ENCODE peak calls at places on chromosomes 11 and 22, in six cellular contexts. One of them, this sample, is unnamed.

GRCh38 chr11:122100222-122101080 is 15.6 kb downstream of the BLID start:
- DNase-seq in activated T-cell treated with anti-CD3 and anti-CD28 coated beads, Interleukin-2, amount 50 U/mL, for 1 hour: no peak
- DNase-seq in foreskin melanocyte: no peak
- DNase-seq in COR-L47: no peak
- DNase-seq in activated CD4-positive, alpha-beta T cell treated with anti-CD3 and anti-CD28 coated beads for 4 hours: no peak
- DNase-seq in A549: no peak
- DNase-seq in this sample: peak

GRCh38 chr22:27226666-27227065 is 569.3 kb downstream of the MIAT start:
- DNase-seq in activated T-cell treated with anti-CD3 and anti-CD28 coated beads, Interleukin-2, amount 50 U/mL, for 1 hour: no peak
- DNase-seq in foreskin melanocyte: no peak
- DNase-seq in COR-L47: no peak
- DNase-seq in activated CD4-positive, alpha-beta T cell treated with anti-CD3 and anti-CD28 coated beads for 4 hours: no peak
- DNase-seq in A549: no peak
- DNase-seq in this sample: no peak

GRCh38 chr22:46394622-46395021 is 59.1 kb downstream of the TRMU start:
- DNase-seq in activated T-cell treated with anti-CD3 and anti-CD28 coated beads, Interleukin-2, amount 50 U/mL, for 1 hour: no peak
- DNase-seq in foreskin melanocyte: no peak
- DNase-seq in COR-L47: no peak
- DNase-seq in activated CD4-positive, alpha-beta T cell treated with anti-CD3 and anti-CD28 coated beads for 4 hours: no peak
- DNase-seq in A549: no peak
- DNase-seq in this sample: no peak

GRCh38 chr11:20110908-20111669 is 49.2 kb downstream of the DBX1 start:
- DNase-seq in activated T-cell treated with anti-CD3 and anti-CD28 coated beads, Interleukin-2, amount 50 U/mL, for 1 hour: peak
- DNase-seq in foreskin melanocyte: no peak
- DNase-seq in COR-L47: peak
- DNase-seq in activated CD4-positive, alpha-beta T cell treated with anti-CD3 and anti-CD28 coated beads for 4 hours: peak
- DNase-seq in A549: peak
- DNase-seq in this sample: peak

GRCh38 chr11:15670520-15671070 is 555.9 kb downstream of the INSC start:
- DNase-seq in activated T-cell treated with anti-CD3 and anti-CD28 coated beads, Interleukin-2, amount 50 U/mL, for 1 hour: no peak
- DNase-seq in foreskin melanocyte: no peak
- DNase-seq in COR-L47: no peak
- DNase-seq in activated CD4-positive, alpha-beta T cell treated with anti-CD3 and anti-CD28 coated beads for 4 hours: no peak
- DNase-seq in A549: no peak
- DNase-seq in this sample: no peak

GRCh38 chr11:13963169-13963948 is 836 bp downstream of the SPON1 start:
- DNase-seq in activated T-cell treated with anti-CD3 and anti-CD28 coated beads, Interleukin-2, amount 50 U/mL, for 1 hour: peak
- DNase-seq in foreskin melanocyte: no peak
- DNase-seq in COR-L47: peak
- DNase-seq in activated CD4-positive, alpha-beta T cell treated with anti-CD3 and anti-CD28 coated beads for 4 hours: peak
- DNase-seq in A549: no peak
- DNase-seq in this sample: peak

GRCh38 chr22:43861529-43861928 is 784 bp downstream of the SULT4A1 start:
- DNase-seq in activated T-cell treated with anti-CD3 and anti-CD28 coated beads, Interleukin-2, amount 50 U/mL, for 1 hour: no peak
- DNase-seq in foreskin melanocyte: no peak
- DNase-seq in COR-L47: no peak
- DNase-seq in activated CD4-positive, alpha-beta T cell treated with anti-CD3 and anti-CD28 coated beads for 4 hours: no peak
- DNase-seq in A549: no peak
- DNase-seq in this sample: peak

GRCh38 chr22:45212992-45213751 is 27.5 kb downstream of the KIAA0930 start:
- DNase-seq in activated T-cell treated with anti-CD3 and anti-CD28 coated beads, Interleukin-2, amount 50 U/mL, for 1 hour: no peak
- DNase-seq in foreskin melanocyte: no peak
- DNase-seq in COR-L47: no peak
- DNase-seq in activated CD4-positive, alpha-beta T cell treated with anti-CD3 and anti-CD28 coated beads for 4 hours: no peak
- DNase-seq in A549: no peak
- DNase-seq in this sample: no peak

GRCh38 chr22:20131593-20131855 is at the start of gene ZDHHC8:
- DNase-seq in activated T-cell treated with anti-CD3 and anti-CD28 coated beads, Interleukin-2, amount 50 U/mL, for 1 hour: peak
- DNase-seq in foreskin melanocyte: no peak
- DNase-seq in COR-L47: no peak
- DNase-seq in activated CD4-positive, alpha-beta T cell treated with anti-CD3 and anti-CD28 coated beads for 4 hours: peak
- DNase-seq in A549: no peak
- DNase-seq in this sample: no peak

GRCh38 chr11:71425409-71425808 is 22.8 kb downstream of the DHCR7 start:
- DNase-seq in activated T-cell treated with anti-CD3 and anti-CD28 coated beads, Interleukin-2, amount 50 U/mL, for 1 hour: no peak
- DNase-seq in foreskin melanocyte: no peak
- DNase-seq in COR-L47: no peak
- DNase-seq in activated CD4-positive, alpha-beta T cell treated with anti-CD3 and anti-CD28 coated beads for 4 hours: no peak
- DNase-seq in A549: no peak
- DNase-seq in this sample: no peak

GRCh38 chr11:62694455-62695167 is 5.3 kb upstream of the LRRN4CL start:
- DNase-seq in activated T-cell treated with anti-CD3 and anti-CD28 coated beads, Interleukin-2, amount 50 U/mL, for 1 hour: peak
- DNase-seq in foreskin melanocyte: peak
- DNase-seq in COR-L47: peak
- DNase-seq in activated CD4-positive, alpha-beta T cell treated with anti-CD3 and anti-CD28 coated beads for 4 hours: peak
- DNase-seq in A549: peak
- DNase-seq in this sample: peak

GRCh38 chr22:37801946-37802309 is 5.8 kb upstream of the GCAT start:
- DNase-seq in activated T-cell treated with anti-CD3 and anti-CD28 coated beads, Interleukin-2, amount 50 U/mL, for 1 hour: no peak
- DNase-seq in foreskin melanocyte: no peak
- DNase-seq in COR-L47: no peak
- DNase-seq in activated CD4-positive, alpha-beta T cell treated with anti-CD3 and anti-CD28 coated beads for 4 hours: no peak
- DNase-seq in A549: no peak
- DNase-seq in this sample: no peak

GRCh38 chr11:77035580-77035979 is 1.4 kb downstream of the B3GNT6 start:
- DNase-seq in activated T-cell treated with anti-CD3 and anti-CD28 coated beads, Interleukin-2, amount 50 U/mL, for 1 hour: no peak
- DNase-seq in foreskin melanocyte: no peak
- DNase-seq in COR-L47: no peak
- DNase-seq in activated CD4-positive, alpha-beta T cell treated with anti-CD3 and anti-CD28 coated beads for 4 hours: no peak
- DNase-seq in A549: no peak
- DNase-seq in this sample: no peak

GRCh38 chr22:38864361-38865191 is 7.4 kb downstream of the CBX6 start:
- DNase-seq in activated T-cell treated with anti-CD3 and anti-CD28 coated beads, Interleukin-2, amount 50 U/mL, for 1 hour: no peak
- DNase-seq in foreskin melanocyte: no peak
- DNase-seq in COR-L47: no peak
- DNase-seq in activated CD4-positive, alpha-beta T cell treated with anti-CD3 and anti-CD28 coated beads for 4 hours: no peak
- DNase-seq in A549: no peak
- DNase-seq in this sample: no peak

GRCh38 chr11:131584694-131585592 is 214.5 kb downstream of the NTM start:
- DNase-seq in activated T-cell treated with anti-CD3 and anti-CD28 coated beads, Interleukin-2, amount 50 U/mL, for 1 hour: no peak
- DNase-seq in foreskin melanocyte: no peak
- DNase-seq in COR-L47: no peak
- DNase-seq in activated CD4-positive, alpha-beta T cell treated with anti-CD3 and anti-CD28 coated beads for 4 hours: no peak
- DNase-seq in A549: no peak
- DNase-seq in this sample: peak

GRCh38 chr11:124069429-124070401 is 28.6 kb upstream of the OR10G7 start:
- DNase-seq in activated T-cell treated with anti-CD3 and anti-CD28 coated beads, Interleukin-2, amount 50 U/mL, for 1 hour: peak
- DNase-seq in foreskin melanocyte: peak
- DNase-seq in COR-L47: peak
- DNase-seq in activated CD4-positive, alpha-beta T cell treated with anti-CD3 and anti-CD28 coated beads for 4 hours: peak
- DNase-seq in A549: no peak
- DNase-seq in this sample: peak

GRCh38 chr11:2138075-2138435 is 1.1 kb downstream of the IGF2 start:
- DNase-seq in activated T-cell treated with anti-CD3 and anti-CD28 coated beads, Interleukin-2, amount 50 U/mL, for 1 hour: no peak
- DNase-seq in foreskin melanocyte: no peak
- DNase-seq in COR-L47: no peak
- DNase-seq in activated CD4-positive, alpha-beta T cell treated with anti-CD3 and anti-CD28 coated beads for 4 hours: no peak
- DNase-seq in A549: no peak
- DNase-seq in this sample: peak

GRCh38 chr22:50191041-50191740 is 5.5 kb downstream of the TRABD start:
- DNase-seq in activated T-cell treated with anti-CD3 and anti-CD28 coated beads, Interleukin-2, amount 50 U/mL, for 1 hour: peak
- DNase-seq in foreskin melanocyte: no peak
- DNase-seq in COR-L47: no peak
- DNase-seq in activated CD4-positive, alpha-beta T cell treated with anti-CD3 and anti-CD28 coated beads for 4 hours: peak
- DNase-seq in A549: no peak
- DNase-seq in this sample: no peak

GRCh38 chr11:118531597-118532084 is 649 bp downstream of the TMEM25 start:
- DNase-seq in activated T-cell treated with anti-CD3 and anti-CD28 coated beads, Interleukin-2, amount 50 U/mL, for 1 hour: no peak
- DNase-seq in foreskin melanocyte: no peak
- DNase-seq in COR-L47: peak
- DNase-seq in activated CD4-positive, alpha-beta T cell treated with anti-CD3 and anti-CD28 coated beads for 4 hours: no peak
- DNase-seq in A549: no peak
- DNase-seq in this sample: no peak

GRCh38 chr11:2207773-2208621 is 36.4 kb upstream of the TH start:
- DNase-seq in activated T-cell treated with anti-CD3 and anti-CD28 coated beads, Interleukin-2, amount 50 U/mL, for 1 hour: peak
- DNase-seq in foreskin melanocyte: no peak
- DNase-seq in COR-L47: no peak
- DNase-seq in activated CD4-positive, alpha-beta T cell treated with anti-CD3 and anti-CD28 coated beads for 4 hours: no peak
- DNase-seq in A549: no peak
- DNase-seq in this sample: no peak

GRCh38 chr11:114619659-114620173 is 24.1 kb upstream of the NXPE4 start:
- DNase-seq in activated T-cell treated with anti-CD3 and anti-CD28 coated beads, Interleukin-2, amount 50 U/mL, for 1 hour: no peak
- DNase-seq in foreskin melanocyte: no peak
- DNase-seq in COR-L47: no peak
- DNase-seq in activated CD4-positive, alpha-beta T cell treated with anti-CD3 and anti-CD28 coated beads for 4 hours: no peak
- DNase-seq in A549: no peak
- DNase-seq in this sample: no peak

GRCh38 chr11:74819400-74819799 is 70.8 kb downstream of the RNF169 start:
- DNase-seq in activated T-cell treated with anti-CD3 and anti-CD28 coated beads, Interleukin-2, amount 50 U/mL, for 1 hour: no peak
- DNase-seq in foreskin melanocyte: peak
- DNase-seq in COR-L47: no peak
- DNase-seq in activated CD4-positive, alpha-beta T cell treated with anti-CD3 and anti-CD28 coated beads for 4 hours: no peak
- DNase-seq in A549: no peak
- DNase-seq in this sample: no peak

GRCh38 chr11:48107188-48107704 is 109.4 kb upstream of the OR4B1 start:
- DNase-seq in activated T-cell treated with anti-CD3 and anti-CD28 coated beads, Interleukin-2, amount 50 U/mL, for 1 hour: no peak
- DNase-seq in foreskin melanocyte: no peak
- DNase-seq in COR-L47: no peak
- DNase-seq in activated CD4-positive, alpha-beta T cell treated with anti-CD3 and anti-CD28 coated beads for 4 hours: peak
- DNase-seq in A549: no peak
- DNase-seq in this sample: no peak

GRCh38 chr11:2933376-2934056 is 4.3 kb upstream of the PHLDA2 start:
- DNase-seq in activated T-cell treated with anti-CD3 and anti-CD28 coated beads, Interleukin-2, amount 50 U/mL, for 1 hour: no peak
- DNase-seq in foreskin melanocyte: peak
- DNase-seq in COR-L47: no peak
- DNase-seq in activated CD4-positive, alpha-beta T cell treated with anti-CD3 and anti-CD28 coated beads for 4 hours: no peak
- DNase-seq in A549: peak
- DNase-seq in this sample: peak

GRCh38 chr11:79150966-79151365 is 289.9 kb downstream of the TENM4 start:
- DNase-seq in activated T-cell treated with anti-CD3 and anti-CD28 coated beads, Interleukin-2, amount 50 U/mL, for 1 hour: no peak
- DNase-seq in foreskin melanocyte: peak
- DNase-seq in COR-L47: no peak
- DNase-seq in activated CD4-positive, alpha-beta T cell treated with anti-CD3 and anti-CD28 coated beads for 4 hours: no peak
- DNase-seq in A549: no peak
- DNase-seq in this sample: no peak

GRCh38 chr11:45184640-45185039 is 38.2 kb downstream of the PRDM11 start:
- DNase-seq in activated T-cell treated with anti-CD3 and anti-CD28 coated beads, Interleukin-2, amount 50 U/mL, for 1 hour: no peak
- DNase-seq in foreskin melanocyte: no peak
- DNase-seq in COR-L47: no peak
- DNase-seq in activated CD4-positive, alpha-beta T cell treated with anti-CD3 and anti-CD28 coated beads for 4 hours: no peak
- DNase-seq in A549: no peak
- DNase-seq in this sample: no peak

GRCh38 chr11:117818036-117818858 is 6.3 kb downstream of the FXYD2 start:
- DNase-seq in activated T-cell treated with anti-CD3 and anti-CD28 coated beads, Interleukin-2, amount 50 U/mL, for 1 hour: no peak
- DNase-seq in foreskin melanocyte: no peak
- DNase-seq in COR-L47: no peak
- DNase-seq in activated CD4-positive, alpha-beta T cell treated with anti-CD3 and anti-CD28 coated beads for 4 hours: peak
- DNase-seq in A549: no peak
- DNase-seq in this sample: no peak

GRCh38 chr22:48710410-48710809 is 1117.3 kb downstream of the BRD1 start:
- DNase-seq in activated T-cell treated with anti-CD3 and anti-CD28 coated beads, Interleukin-2, amount 50 U/mL, for 1 hour: no peak
- DNase-seq in foreskin melanocyte: no peak
- DNase-seq in COR-L47: no peak
- DNase-seq in activated CD4-positive, alpha-beta T cell treated with anti-CD3 and anti-CD28 coated beads for 4 hours: no peak
- DNase-seq in A549: no peak
- DNase-seq in this sample: no peak

GRCh38 chr11:107963091-107963490 is 34.8 kb downstream of the RAB39A start:
- DNase-seq in activated T-cell treated with anti-CD3 and anti-CD28 coated beads, Interleukin-2, amount 50 U/mL, for 1 hour: no peak
- DNase-seq in foreskin melanocyte: no peak
- DNase-seq in COR-L47: no peak
- DNase-seq in activated CD4-positive, alpha-beta T cell treated with anti-CD3 and anti-CD28 coated beads for 4 hours: no peak
- DNase-seq in A549: no peak
- DNase-seq in this sample: no peak

GRCh38 chr11:48064306-48064705 is 83.9 kb downstream of the PTPRJ start:
- DNase-seq in activated T-cell treated with anti-CD3 and anti-CD28 coated beads, Interleukin-2, amount 50 U/mL, for 1 hour: no peak
- DNase-seq in foreskin melanocyte: no peak
- DNase-seq in COR-L47: no peak
- DNase-seq in activated CD4-positive, alpha-beta T cell treated with anti-CD3 and anti-CD28 coated beads for 4 hours: no peak
- DNase-seq in A549: no peak
- DNase-seq in this sample: no peak

GRCh38 chr11:12070446-12071267 is 39.7 kb upstream of the MICAL2 start:
- DNase-seq in activated T-cell treated with anti-CD3 and anti-CD28 coated beads, Interleukin-2, amount 50 U/mL, for 1 hour: no peak
- DNase-seq in foreskin melanocyte: no peak
- DNase-seq in COR-L47: no peak
- DNase-seq in activated CD4-positive, alpha-beta T cell treated with anti-CD3 and anti-CD28 coated beads for 4 hours: no peak
- DNase-seq in A549: no peak
- DNase-seq in this sample: no peak

GRCh38 chr11:75714211-75714610 is 3.4 kb upstream of the MOGAT2 start:
- DNase-seq in activated T-cell treated with anti-CD3 and anti-CD28 coated beads, Interleukin-2, amount 50 U/mL, for 1 hour: no peak
- DNase-seq in foreskin melanocyte: no peak
- DNase-seq in COR-L47: no peak
- DNase-seq in activated CD4-positive, alpha-beta T cell treated with anti-CD3 and anti-CD28 coated beads for 4 hours: no peak
- DNase-seq in A549: no peak
- DNase-seq in this sample: no peak

GRCh38 chr11:66570117-66570825 is 1.9 kb upstream of the CTSF start:
- DNase-seq in activated T-cell treated with anti-CD3 and anti-CD28 coated beads, Interleukin-2, amount 50 U/mL, for 1 hour: no peak
- DNase-seq in foreskin melanocyte: no peak
- DNase-seq in COR-L47: no peak
- DNase-seq in activated CD4-positive, alpha-beta T cell treated with anti-CD3 and anti-CD28 coated beads for 4 hours: no peak
- DNase-seq in A549: no peak
- DNase-seq in this sample: no peak

GRCh38 chr11:1054143-1055108 is 17.9 kb upstream of the MUC6 start:
- DNase-seq in activated T-cell treated with anti-CD3 and anti-CD28 coated beads, Interleukin-2, amount 50 U/mL, for 1 hour: peak
- DNase-seq in foreskin melanocyte: no peak
- DNase-seq in COR-L47: peak
- DNase-seq in activated CD4-positive, alpha-beta T cell treated with anti-CD3 and anti-CD28 coated beads for 4 hours: no peak
- DNase-seq in A549: no peak
- DNase-seq in this sample: no peak

GRCh38 chr11:134557571-134558257 is 145.7 kb upstream of the B3GAT1 start:
- DNase-seq in activated T-cell treated with anti-CD3 and anti-CD28 coated beads, Interleukin-2, amount 50 U/mL, for 1 hour: no peak
- DNase-seq in foreskin melanocyte: no peak
- DNase-seq in COR-L47: no peak
- DNase-seq in activated CD4-positive, alpha-beta T cell treated with anti-CD3 and anti-CD28 coated beads for 4 hours: no peak
- DNase-seq in A549: no peak
- DNase-seq in this sample: peak

GRCh38 chr22:50621948-50622722 is 5.8 kb downstream of the ARSA start:
- DNase-seq in activated T-cell treated with anti-CD3 and anti-CD28 coated beads, Interleukin-2, amount 50 U/mL, for 1 hour: peak
- DNase-seq in foreskin melanocyte: no peak
- DNase-seq in COR-L47: no peak
- DNase-seq in activated CD4-positive, alpha-beta T cell treated with anti-CD3 and anti-CD28 coated beads for 4 hours: peak
- DNase-seq in A549: no peak
- DNase-seq in this sample: no peak

GRCh38 chr11:8811571-8811970 is 99.4 kb upstream of the AKIP1 start:
- DNase-seq in activated T-cell treated with anti-CD3 and anti-CD28 coated beads, Interleukin-2, amount 50 U/mL, for 1 hour: no peak
- DNase-seq in foreskin melanocyte: no peak
- DNase-seq in COR-L47: no peak
- DNase-seq in activated CD4-positive, alpha-beta T cell treated with anti-CD3 and anti-CD28 coated beads for 4 hours: no peak
- DNase-seq in A549: no peak
- DNase-seq in this sample: no peak

GRCh38 chr11:64729851-64730382 is 6.9 kb upstream of the NRXN2 start:
- DNase-seq in activated T-cell treated with anti-CD3 and anti-CD28 coated beads, Interleukin-2, amount 50 U/mL, for 1 hour: peak
- DNase-seq in foreskin melanocyte: no peak
- DNase-seq in COR-L47: no peak
- DNase-seq in activated CD4-positive, alpha-beta T cell treated with anti-CD3 and anti-CD28 coated beads for 4 hours: no peak
- DNase-seq in A549: no peak
- DNase-seq in this sample: peak

This sample was measured in glutamatergic neuron.